ENCODE peak calls at places on chromosomes 3 and 15, in five cellular contexts. One of them, this sample, is unnamed.
A peak's percentile ranks its signal among the peaks of the same experiment; 100 is the strongest.

GRCh38 chr15:43280996-43281395 is 14.3 kb upstream of the TGM5 start:
- DNase-seq in HepG2: no peak
- DNase-seq in fibroblast of pulmonary artery: no peak
- DNase-seq in progenitor cell of endocrine pancreas: no peak
- DNase-seq in psoas muscle: no peak
- DNase-seq in this sample: no peak

GRCh38 chr3:143120716-143121239 is 1.2 kb downstream of the CHST2 start:
- DNase-seq in HepG2: no peak
- DNase-seq in fibroblast of pulmonary artery: peak; percentile 50
- DNase-seq in progenitor cell of endocrine pancreas: peak; percentile 28
- DNase-seq in psoas muscle: no peak
- DNase-seq in this sample: no peak

GRCh38 chr3:166013073-166013679 is 176.0 kb upstream of the BCHE start:
- DNase-seq in HepG2: peak; percentile 39
- DNase-seq in fibroblast of pulmonary artery: peak; percentile 58
- DNase-seq in progenitor cell of endocrine pancreas: no peak
- DNase-seq in psoas muscle: no peak
- DNase-seq in this sample: peak; percentile 70

GRCh38 chr15:73265536-73266153 is 103.1 kb downstream of the HCN4 start:
- DNase-seq in HepG2: peak; percentile 52
- DNase-seq in fibroblast of pulmonary artery: peak; percentile 63
- DNase-seq in progenitor cell of endocrine pancreas: peak; percentile 44
- DNase-seq in psoas muscle: peak; percentile 64
- DNase-seq in this sample: peak; percentile 67

GRCh38 chr3:38153986-38154608 is 11.2 kb upstream of the OXSR1 start:
- DNase-seq in HepG2: no peak
- DNase-seq in fibroblast of pulmonary artery: peak; percentile 94
- DNase-seq in progenitor cell of endocrine pancreas: no peak
- DNase-seq in psoas muscle: no peak
- DNase-seq in this sample: peak; percentile 84

GRCh38 chr3:143024351-143024960 is 23.1 kb downstream of the U2SURP start:
- DNase-seq in HepG2: no peak
- DNase-seq in fibroblast of pulmonary artery: no peak
- DNase-seq in progenitor cell of endocrine pancreas: no peak
- DNase-seq in psoas muscle: no peak
- DNase-seq in this sample: no peak

GRCh38 chr3:125310623-125311076 is 64.5 kb downstream of the ZNF148 start:
- DNase-seq in HepG2: peak; percentile 5
- DNase-seq in fibroblast of pulmonary artery: no peak
- DNase-seq in progenitor cell of endocrine pancreas: no peak
- DNase-seq in psoas muscle: no peak
- DNase-seq in this sample: no peak

GRCh38 chr3:133930341-133930933 is 34.8 kb upstream of the RAB6B start:
- DNase-seq in HepG2: peak; percentile 25
- DNase-seq in fibroblast of pulmonary artery: peak; percentile 91
- DNase-seq in progenitor cell of endocrine pancreas: no peak
- DNase-seq in psoas muscle: no peak
- DNase-seq in this sample: peak; percentile 79

GRCh38 chr3:12288466-12289129 is at the start of gene PPARG:
- DNase-seq in HepG2: peak; percentile 54
- DNase-seq in fibroblast of pulmonary artery: peak; percentile 59
- DNase-seq in progenitor cell of endocrine pancreas: peak; percentile 42
- DNase-seq in psoas muscle: peak; percentile 57
- DNase-seq in this sample: peak; percentile 55

GRCh38 chr15:91855684-91856553 is 2.4 kb downstream of the SLCO3A1 start:
- DNase-seq in HepG2: peak; percentile 3
- DNase-seq in fibroblast of pulmonary artery: no peak
- DNase-seq in progenitor cell of endocrine pancreas: peak; percentile 22
- DNase-seq in psoas muscle: no peak
- DNase-seq in this sample: peak; percentile 63
- TF ChIP-seq CTCF in HepG2: no peak
- TF ChIP-seq CTCF in fibroblast of pulmonary artery: no peak
- TF ChIP-seq CTCF in progenitor cell of endocrine pancreas: peak; percentile 58
- TF ChIP-seq CTCF in psoas muscle: no peak
- TF ChIP-seq CTCF in this sample: no peak

DNA sequence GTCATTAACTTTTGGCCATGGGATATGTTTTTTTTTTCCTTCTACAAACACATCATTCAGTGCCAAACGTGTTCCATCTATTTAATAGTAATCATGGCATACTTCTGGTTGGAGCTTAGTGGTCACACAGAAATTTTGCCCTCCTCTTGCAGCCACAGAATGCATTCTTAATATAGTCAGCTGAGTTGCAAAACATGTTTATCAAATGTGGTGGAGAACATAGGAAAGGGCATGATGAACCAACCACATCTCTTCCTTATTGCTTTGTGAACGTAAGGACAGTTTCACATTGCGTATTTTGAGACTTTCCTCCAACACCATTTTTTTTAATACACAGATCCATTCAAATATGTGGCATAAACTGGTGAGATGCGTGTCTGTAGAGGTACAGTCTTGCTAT is 106.8 kb downstream of the BBX start:
- DNase-seq in HepG2: no peak
- DNase-seq in fibroblast of pulmonary artery: peak; percentile 38
- DNase-seq in progenitor cell of endocrine pancreas: no peak
- DNase-seq in psoas muscle: no peak
- DNase-seq in this sample: no peak
- TF ChIP-seq CTCF in HepG2: no peak
- TF ChIP-seq CTCF in fibroblast of pulmonary artery: no peak
- TF ChIP-seq CTCF in progenitor cell of endocrine pancreas: no peak
- TF ChIP-seq CTCF in psoas muscle: no peak
- TF ChIP-seq CTCF in this sample: no peak

DNA sequence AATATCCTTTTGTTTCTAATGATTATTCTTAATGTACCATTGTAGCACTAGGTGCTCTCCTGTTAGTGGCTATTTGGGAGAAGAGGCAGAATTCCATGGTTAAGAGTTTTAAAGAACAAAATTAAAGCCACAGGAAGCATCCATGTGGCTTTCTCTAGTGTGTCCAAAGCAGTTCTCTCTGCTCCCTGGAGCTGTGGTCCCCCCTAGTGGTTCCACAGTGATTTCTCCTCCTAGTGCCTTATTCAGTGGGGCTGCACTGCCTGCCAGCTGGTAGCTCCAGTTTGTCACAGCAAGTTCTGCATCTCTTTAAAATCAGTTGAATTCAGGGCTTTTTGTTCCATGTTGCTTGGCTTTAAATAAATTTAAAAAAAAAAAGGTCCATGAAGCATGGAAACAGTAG is 39.6 kb upstream of the FAM98B start:
- DNase-seq in HepG2: peak; percentile 30
- DNase-seq in fibroblast of pulmonary artery: peak; percentile 87
- DNase-seq in progenitor cell of endocrine pancreas: peak; percentile 10
- DNase-seq in psoas muscle: peak; percentile 69
- DNase-seq in this sample: peak; percentile 70
- TF ChIP-seq CTCF in HepG2: peak; percentile 64
- TF ChIP-seq CTCF in fibroblast of pulmonary artery: peak; percentile 87
- TF ChIP-seq CTCF in progenitor cell of endocrine pancreas: peak; percentile 64
- TF ChIP-seq CTCF in psoas muscle: peak; percentile 41
- TF ChIP-seq CTCF in this sample: peak; percentile 80

GRCh38 chr3:186683996-186684395 is 18.2 kb downstream of the HRG start:
- DNase-seq in HepG2: no peak
- DNase-seq in fibroblast of pulmonary artery: no peak
- DNase-seq in progenitor cell of endocrine pancreas: no peak
- DNase-seq in psoas muscle: no peak
- DNase-seq in this sample: no peak

GRCh38 chr3:186691676-186692075 is 25.5 kb upstream of the KNG1 start:
- DNase-seq in HepG2: no peak
- DNase-seq in fibroblast of pulmonary artery: no peak
- DNase-seq in progenitor cell of endocrine pancreas: no peak
- DNase-seq in psoas muscle: no peak
- DNase-seq in this sample: peak; percentile 40

GRCh38 chr3:186682734-186683133 is 16.9 kb downstream of the HRG start:
- DNase-seq in HepG2: peak; percentile 19
- DNase-seq in fibroblast of pulmonary artery: no peak
- DNase-seq in progenitor cell of endocrine pancreas: no peak
- DNase-seq in psoas muscle: no peak
- DNase-seq in this sample: no peak

GRCh38 chr3:186687120-186687651 is 21.4 kb downstream of the HRG start:
- DNase-seq in HepG2: peak; percentile 43
- DNase-seq in fibroblast of pulmonary artery: no peak
- DNase-seq in progenitor cell of endocrine pancreas: no peak
- DNase-seq in psoas muscle: no peak
- DNase-seq in this sample: no peak
- TF ChIP-seq CTCF in HepG2: no peak
- TF ChIP-seq CTCF in fibroblast of pulmonary artery: no peak
- TF ChIP-seq CTCF in progenitor cell of endocrine pancreas: no peak
- TF ChIP-seq CTCF in psoas muscle: no peak
- TF ChIP-seq CTCF in this sample: no peak

DNA sequence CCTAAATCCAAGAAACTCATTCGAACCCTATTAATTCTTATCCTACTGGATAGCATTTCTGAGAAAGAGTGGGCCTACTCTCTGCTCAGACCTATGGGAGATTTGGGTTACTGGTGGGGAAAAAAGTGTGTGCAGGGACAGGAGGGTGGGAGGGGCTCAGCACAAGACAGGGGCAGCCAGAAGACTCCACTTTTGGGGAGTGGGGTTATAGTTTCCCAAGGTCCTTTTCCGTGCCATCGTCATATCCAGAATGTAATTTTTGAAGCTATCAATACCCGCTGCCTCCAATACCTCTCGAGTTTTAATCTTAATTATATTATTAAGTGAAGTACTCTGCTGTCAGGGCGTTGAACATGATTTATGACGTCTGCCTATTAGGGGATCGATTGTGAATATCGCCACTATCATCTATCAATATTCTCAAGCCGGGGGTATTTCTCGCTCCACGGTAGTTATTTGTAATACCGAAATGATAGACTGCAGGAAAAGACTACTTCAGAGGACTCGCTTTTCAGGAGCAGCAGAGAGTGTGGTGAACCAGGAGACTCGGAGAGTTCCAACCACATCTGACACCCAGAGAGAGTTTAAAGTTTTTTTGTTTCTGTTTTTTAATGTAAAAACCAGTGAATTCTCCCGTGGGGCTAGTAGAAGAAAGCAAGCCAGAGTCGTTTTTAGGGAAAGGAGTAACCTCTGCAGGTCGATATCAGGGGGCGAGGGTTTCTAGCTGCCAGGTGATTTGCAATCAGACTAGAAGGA is 20.6 kb downstream of the NR2F2 start:
- DNase-seq in HepG2: no peak
- DNase-seq in fibroblast of pulmonary artery: no peak
- DNase-seq in progenitor cell of endocrine pancreas: no peak
- DNase-seq in psoas muscle: no peak
- DNase-seq in this sample: no peak
- TF ChIP-seq CTCF in HepG2: no peak
- TF ChIP-seq CTCF in fibroblast of pulmonary artery: no peak
- TF ChIP-seq CTCF in progenitor cell of endocrine pancreas: no peak
- TF ChIP-seq CTCF in psoas muscle: no peak
- TF ChIP-seq CTCF in this sample: no peak

DNA sequence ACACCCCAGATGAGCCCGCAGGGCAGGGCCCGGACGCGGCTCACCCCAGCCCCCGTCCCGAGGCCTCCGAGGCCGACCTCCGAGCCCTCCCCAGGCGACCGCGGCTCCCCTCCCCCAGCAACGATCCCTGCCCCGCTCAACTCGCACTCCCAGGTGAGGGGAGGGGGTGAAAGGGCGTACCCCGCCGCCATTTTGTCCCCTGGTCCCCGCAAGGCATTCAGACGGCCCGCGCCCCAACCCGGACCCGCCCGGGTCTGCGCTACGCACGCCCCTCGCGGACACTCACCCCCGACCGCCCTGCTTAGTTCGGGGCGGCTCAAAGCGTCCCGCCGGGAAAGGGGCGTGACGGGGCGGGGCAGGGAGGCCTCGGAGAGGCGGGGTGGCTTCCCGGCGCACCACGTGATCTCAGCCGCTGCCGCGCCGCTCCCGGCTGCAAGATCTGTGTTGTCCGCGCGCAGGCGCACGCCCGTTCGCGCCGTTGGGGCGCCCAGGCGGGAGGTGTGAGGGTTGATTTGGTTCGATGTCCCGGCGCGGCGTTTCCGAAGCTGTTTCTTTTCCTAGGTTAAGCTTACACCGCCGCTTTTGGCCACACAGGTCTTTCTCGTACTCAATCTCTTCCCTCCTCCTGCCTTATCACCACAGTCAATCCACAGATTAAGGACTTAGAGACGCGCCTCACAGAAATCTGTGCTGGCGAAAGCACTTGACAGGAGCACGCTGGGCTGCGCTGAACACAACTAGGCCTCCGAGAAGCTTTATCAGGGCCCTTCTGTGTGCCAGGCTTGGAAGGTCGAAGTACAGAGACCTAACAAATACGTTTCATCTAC is at the start of gene SCAPER:
- DNase-seq in HepG2: peak; percentile 76
- DNase-seq in fibroblast of pulmonary artery: peak; percentile 86
- DNase-seq in progenitor cell of endocrine pancreas: peak; percentile 82
- DNase-seq in psoas muscle: peak; percentile 96
- DNase-seq in this sample: peak; percentile 82
- TF ChIP-seq CTCF in HepG2: peak; percentile 4
- TF ChIP-seq CTCF in fibroblast of pulmonary artery: no peak
- TF ChIP-seq CTCF in progenitor cell of endocrine pancreas: no peak
- TF ChIP-seq CTCF in psoas muscle: peak; percentile 3
- TF ChIP-seq CTCF in this sample: no peak

DNA sequence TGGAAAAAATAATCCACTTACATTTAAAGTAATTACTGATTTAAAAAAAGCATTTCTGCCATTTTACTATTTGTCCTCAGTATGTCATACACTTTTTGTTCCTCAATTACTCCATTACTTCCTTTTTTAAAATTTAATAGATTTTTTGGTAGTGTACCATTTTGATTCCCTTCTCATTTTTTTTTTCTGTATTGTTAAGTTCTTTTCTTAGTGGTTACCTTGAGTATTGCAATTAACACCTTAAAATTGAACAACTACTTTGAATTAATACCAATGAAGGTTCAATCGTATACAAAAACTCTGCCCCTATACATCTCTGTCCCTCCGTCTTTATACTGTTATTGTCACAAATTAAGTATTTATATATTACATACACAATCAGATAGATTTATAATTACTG is 240.6 kb upstream of the LMCD1 start:
- DNase-seq in HepG2: no peak
- DNase-seq in fibroblast of pulmonary artery: no peak
- DNase-seq in progenitor cell of endocrine pancreas: no peak
- DNase-seq in psoas muscle: no peak
- DNase-seq in this sample: no peak
- TF ChIP-seq CTCF in HepG2: no peak
- TF ChIP-seq CTCF in fibroblast of pulmonary artery: no peak
- TF ChIP-seq CTCF in progenitor cell of endocrine pancreas: no peak
- TF ChIP-seq CTCF in psoas muscle: no peak
- TF ChIP-seq CTCF in this sample: no peak

DNA sequence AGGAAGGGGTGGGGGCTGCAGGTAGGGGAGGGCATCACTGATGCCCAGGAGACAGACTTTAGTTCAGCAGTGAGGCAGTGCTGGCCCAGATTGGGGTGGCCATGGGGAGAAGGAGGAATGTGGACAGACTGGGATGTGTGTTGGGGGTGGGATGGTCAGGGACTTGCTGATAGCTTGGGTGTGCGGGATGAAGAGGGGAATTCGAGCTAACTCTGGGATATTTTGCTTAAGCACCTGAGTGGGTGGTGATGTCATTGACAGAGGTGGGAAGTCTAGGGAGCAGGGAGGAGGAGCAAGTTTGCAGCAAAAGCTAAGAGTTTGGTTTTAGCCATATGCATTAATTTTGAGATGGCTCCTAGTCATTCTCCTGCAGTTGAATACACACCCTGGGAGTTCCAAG is 207.5 kb downstream of the RPLP1 start:
- DNase-seq in HepG2: no peak
- DNase-seq in fibroblast of pulmonary artery: no peak
- DNase-seq in progenitor cell of endocrine pancreas: no peak
- DNase-seq in psoas muscle: no peak
- DNase-seq in this sample: no peak
- TF ChIP-seq CTCF in HepG2: no peak
- TF ChIP-seq CTCF in fibroblast of pulmonary artery: no peak
- TF ChIP-seq CTCF in progenitor cell of endocrine pancreas: no peak
- TF ChIP-seq CTCF in psoas muscle: no peak
- TF ChIP-seq CTCF in this sample: no peak